ENCODE peak calls at places on chromosomes 6 and 20, in ten cellular contexts. A, L, P, X, U, H, V, W, R and I are unnamed samples.

GRCh38 chr6:14951704-14952103 is 294.2 kb upstream of the JARID2 start:
- DNase-seq in A (no peak), L (no peak), P (no peak), X (no peak), U (no peak), H (no peak), V (no peak), W (no peak), R (no peak), I (no peak)

GRCh38 chr20:54113553-54113952 is 43.2 kb upstream of the BCAS1 start:
- DNase-seq in A (no peak), L (no peak), P (no peak), X (no peak), U (no peak), H (peak), V (no peak), W (no peak), R (no peak), I (no peak)

GRCh38 chr6:1215884-1216487 is 95.9 kb upstream of the FOXQ1 start:
- DNase-seq in A (no peak), L (no peak), P (no peak), X (no peak), U (no peak), H (no peak), V (no peak), W (no peak), R (no peak), I (no peak)

GRCh38 chr6:121539537-121539936 is 104.1 kb downstream of the GJA1 start:
- DNase-seq in A (no peak), L (no peak), P (no peak), X (no peak), U (no peak), H (no peak), V (no peak), W (no peak), R (no peak), I (no peak)

GRCh38 chr6:165799736-165800135 is 136.7 kb upstream of the PDE10A start:
- DNase-seq in A (no peak), L (no peak), P (no peak), X (no peak), U (no peak), H (no peak), V (peak), W (no peak), R (no peak), I (no peak)

GRCh38 chr6:82372656-82373055 is 9.0 kb downstream of the TPBG start:
- DNase-seq in A (no peak), L (no peak), P (no peak), X (no peak), U (no peak), H (no peak), V (no peak), W (no peak), R (no peak), I (no peak)

GRCh38 chr20:51749674-51750036 is 18.5 kb downstream of the ATP9A start:
- DNase-seq in A (no peak), L (peak), P (peak), X (no peak), U (no peak), H (peak), V (no peak), W (peak), R (no peak), I (peak)

GRCh38 chr20:18719426-18719825 is 94.2 kb upstream of the SCP2D1 start:
- DNase-seq in A (no peak), L (no peak), P (no peak), X (no peak), U (no peak), H (no peak), V (no peak), W (no peak), R (no peak), I (no peak)

GRCh38 chr6:122043421-122043820 is 356.0 kb upstream of the HSF2 start:
- DNase-seq in A (no peak), L (no peak), P (no peak), X (no peak), U (no peak), H (no peak), V (no peak), W (no peak), R (no peak), I (no peak)

GRCh38 chr20:14599613-14600012 is 262.2 kb upstream of the FLRT3 start:
- DNase-seq in A (no peak), L (no peak), P (no peak), X (no peak), U (no peak), H (no peak), V (no peak), W (no peak), R (no peak), I (no peak)

GRCh38 chr6:71197770-71198169 is 90.8 kb upstream of the OGFRL1 start:
- DNase-seq in A (no peak), L (no peak), P (no peak), X (no peak), U (no peak), H (no peak), V (no peak), W (no peak), R (no peak), I (no peak)

GRCh38 chr6:55957961-55958422 is 82.6 kb upstream of the BMP5 start:
- DNase-seq in A (no peak), L (no peak), P (no peak), X (no peak), U (no peak), H (no peak), V (no peak), W (no peak), R (no peak), I (no peak)

GRCh38 chr6:29720863-29721262 is 2.4 kb upstream of the HLA-F start:
- DNase-seq in A (no peak), L (peak), P (no peak), X (no peak), U (no peak), H (no peak), V (no peak), W (no peak), R (peak), I (no peak)

GRCh38 chr6:154508573-154509375 is 1.7 kb downstream of the CNKSR3 start:
- DNase-seq in A (no peak), L (no peak), P (no peak), X (no peak), U (no peak), H (no peak), V (no peak), W (peak), R (no peak), I (peak)

GRCh38 chr6:26516481-26517427 is 16.7 kb downstream of the BTN1A1 start:
- DNase-seq in A (no peak), L (peak), P (no peak), X (no peak), U (no peak), H (no peak), V (no peak), W (no peak), R (no peak), I (no peak)

DNA sequence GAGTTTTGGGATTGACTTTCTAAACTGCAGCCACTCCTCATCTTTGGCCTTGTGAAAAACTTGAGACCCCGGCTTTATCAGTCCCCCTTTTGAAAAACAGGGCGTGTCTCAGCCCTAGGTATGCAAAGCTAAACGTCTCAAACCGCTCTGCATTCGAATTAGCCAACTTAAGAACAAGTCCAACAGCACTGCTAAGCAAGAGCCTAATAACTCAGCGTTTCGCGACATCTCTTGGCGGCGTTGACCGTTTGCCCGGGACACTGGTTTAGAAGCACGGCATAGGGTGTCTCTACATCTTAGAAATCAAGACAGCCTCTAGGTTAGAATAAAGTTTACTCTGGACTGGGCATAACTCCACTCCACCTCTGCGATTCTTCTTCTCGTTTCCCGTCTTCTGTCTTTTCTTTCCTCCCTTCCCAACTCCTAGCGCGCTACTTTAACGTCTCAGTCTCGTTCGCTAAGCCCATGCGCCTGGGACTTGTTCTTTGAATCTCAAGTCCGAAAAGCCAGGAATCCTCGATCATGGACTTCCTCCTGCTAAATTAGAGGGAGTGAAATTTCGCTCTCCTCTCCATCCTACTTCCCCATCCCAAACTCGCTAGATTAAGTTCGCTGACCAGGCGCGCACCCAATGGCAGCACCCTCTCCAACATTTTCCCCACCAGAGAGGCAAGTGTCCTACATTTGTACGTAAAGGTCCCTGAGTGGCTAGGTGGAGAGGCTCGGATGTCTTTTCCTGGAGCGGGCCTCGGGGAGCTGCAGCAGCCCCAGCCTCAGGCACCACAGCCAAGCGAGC is 10.5 kb upstream of the TFAP2A start:
- DNase-seq in A (no peak), L (no peak), P (no peak), X (no peak), U (no peak), H (no peak), V (no peak), W (no peak), R (no peak), I (no peak)
- H3K27ac ChIP-seq in A (no peak), L (no peak), P (no peak), X (no peak), U (no peak), H (peak), V (no peak), W (no peak), R (no peak), I (peak)

GRCh38 chr6:148500402-148500801 is 157.8 kb downstream of the SASH1 start:
- DNase-seq in A (no peak), L (no peak), P (no peak), X (no peak), U (no peak), H (no peak), V (no peak), W (no peak), R (no peak), I (no peak)

GRCh38 chr6:148501178-148501590 is 158.5 kb downstream of the SASH1 start:
- DNase-seq in A (no peak), L (no peak), P (peak), X (no peak), U (no peak), H (peak), V (peak), W (peak), R (no peak), I (no peak)

GRCh38 chr6:148497256-148497655 is 154.6 kb downstream of the SASH1 start:
- DNase-seq in A (no peak), L (no peak), P (no peak), X (no peak), U (no peak), H (no peak), V (no peak), W (no peak), R (no peak), I (no peak)

GRCh38 chr6:148495029-148495428 is 152.4 kb downstream of the SASH1 start:
- DNase-seq in A (no peak), L (no peak), P (no peak), X (no peak), U (no peak), H (no peak), V (no peak), W (no peak), R (no peak), I (no peak)

GRCh38 chr6:148497717-148498116 is 155.1 kb downstream of the SASH1 start:
- DNase-seq in A (no peak), L (no peak), P (no peak), X (no peak), U (no peak), H (no peak), V (no peak), W (no peak), R (no peak), I (no peak)
- H3K27ac ChIP-seq in A (no peak), L (no peak), P (no peak), X (no peak), U (no peak), H (no peak), V (no peak), W (peak), R (no peak), I (no peak)

DNA sequence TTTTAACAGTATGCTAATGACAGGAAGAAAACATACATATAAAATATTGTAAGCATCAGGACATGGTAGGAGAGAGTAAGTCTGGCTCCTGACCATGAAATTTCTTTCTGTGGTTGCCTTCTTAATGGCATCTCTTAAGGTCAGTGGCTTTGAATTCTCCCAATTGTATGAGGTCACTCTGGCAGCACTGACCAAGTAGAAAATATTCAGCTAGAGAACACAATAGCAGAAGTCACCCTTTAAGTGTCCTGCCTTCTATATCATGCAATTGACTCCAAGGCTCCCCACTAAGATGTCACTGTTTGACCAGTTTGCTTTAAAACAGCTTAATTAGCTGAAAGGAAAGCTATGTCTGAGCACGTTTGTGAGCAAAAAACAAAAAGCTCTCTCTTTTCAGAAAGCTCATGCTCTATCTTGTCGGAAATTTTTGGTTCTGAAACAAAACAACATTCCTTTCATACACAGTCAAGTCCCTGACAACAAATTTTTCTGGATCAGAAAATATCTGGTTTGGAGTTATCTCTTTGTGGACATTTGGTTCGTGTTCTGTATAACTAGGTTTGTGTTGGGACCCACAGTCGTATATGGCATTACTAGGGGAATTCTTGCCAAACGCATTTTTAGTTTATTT is 120.9 kb upstream of the IFNGR1 start:
- DNase-seq in A (no peak), L (no peak), P (no peak), X (no peak), U (no peak), H (no peak), V (no peak), W (no peak), R (no peak), I (no peak)
- H3K27ac ChIP-seq in A (no peak), L (no peak), P (no peak), X (no peak), U (no peak), H (no peak), V (no peak), W (no peak), R (no peak), I (no peak)

GRCh38 chr6:144921206-144921975 is 636.3 kb downstream of the UTRN start:
- DNase-seq in A (no peak), L (no peak), P (no peak), X (no peak), U (no peak), H (no peak), V (no peak), W (no peak), R (no peak), I (no peak)
- H3K27ac ChIP-seq in A (no peak), L (no peak), P (no peak), X (no peak), U (no peak), H (peak), V (no peak), W (no peak), R (no peak), I (no peak)

DNA sequence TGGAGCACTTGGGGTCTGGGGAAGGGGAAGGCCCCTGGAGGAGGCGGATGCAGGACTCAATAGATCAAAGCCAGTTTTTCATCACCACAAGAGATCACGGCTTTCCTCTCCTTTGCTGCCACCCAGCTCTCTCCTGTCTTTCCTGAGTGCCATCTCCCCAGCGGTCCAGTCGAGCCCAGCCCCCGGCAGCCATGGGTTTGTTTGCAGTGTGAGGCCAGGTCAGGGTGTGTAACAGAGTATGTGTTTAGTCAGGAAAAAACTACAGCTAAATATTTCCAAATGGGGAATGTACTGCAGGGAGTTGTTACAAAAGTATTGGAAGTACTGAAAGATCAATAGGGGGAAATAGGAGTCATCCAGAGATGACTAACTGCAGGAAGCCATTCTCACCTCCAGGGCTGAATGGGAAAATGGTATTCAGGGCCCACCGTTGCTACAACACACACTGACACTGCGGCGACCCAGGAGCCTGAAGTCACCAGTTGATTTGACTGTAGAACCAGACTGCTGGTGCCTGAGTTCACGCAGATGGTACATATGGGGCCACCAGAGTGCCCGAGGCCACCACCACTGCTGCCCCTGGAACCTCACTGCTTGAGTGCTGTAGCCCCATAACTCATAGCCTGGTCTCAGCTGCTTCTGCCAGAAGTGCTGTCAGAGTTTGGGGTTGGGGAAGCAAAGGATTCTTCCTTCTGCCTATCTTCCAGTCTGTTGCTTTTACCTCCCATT is 23.6 kb upstream of the FANCE start:
- DNase-seq in A (no peak), L (no peak), P (no peak), X (no peak), U (no peak), H (no peak), V (no peak), W (no peak), R (no peak), I (no peak)
- H3K27ac ChIP-seq in A (no peak), L (peak), P (no peak), X (no peak), U (no peak), H (no peak), V (no peak), W (no peak), R (no peak), I (peak)

GRCh38 chr6:36317623-36318022 is 19.1 kb downstream of the BNIP5 start:
- DNase-seq in A (no peak), L (no peak), P (no peak), X (no peak), U (no peak), H (no peak), V (no peak), W (no peak), R (no peak), I (no peak)
- H3K27ac ChIP-seq in A (no peak), L (no peak), P (no peak), X (no peak), U (no peak), H (no peak), V (no peak), W (no peak), R (no peak), I (no peak)

GRCh38 chr20:32762754-32763201 is 593 bp downstream of the DNMT3B start:
- DNase-seq in A (no peak), L (peak), P (no peak), X (no peak), U (no peak), H (no peak), V (no peak), W (no peak), R (no peak), I (no peak)
- H3K27ac ChIP-seq in A (no peak), L (peak), P (no peak), X (no peak), U (no peak), H (peak), V (no peak), W (peak), R (peak), I (no peak)

GRCh38 chr6:11783524-11784064 is 5.0 kb upstream of the ADTRP start:
- DNase-seq in A (no peak), L (no peak), P (no peak), X (no peak), U (no peak), H (no peak), V (no peak), W (no peak), R (no peak), I (no peak)

GRCh38 chr6:11785953-11786579 is 7.5 kb upstream of the ADTRP start:
- DNase-seq in A (peak), L (no peak), P (no peak), X (no peak), U (peak), H (no peak), V (no peak), W (no peak), R (no peak), I (no peak)

GRCh38 chr6:11788043-11788442 is 9.4 kb upstream of the ADTRP start:
- DNase-seq in A (no peak), L (no peak), P (no peak), X (no peak), U (no peak), H (no peak), V (no peak), W (no peak), R (no peak), I (no peak)

GRCh38 chr6:11784341-11784740 is 5.7 kb upstream of the ADTRP start:
- DNase-seq in A (no peak), L (no peak), P (no peak), X (no peak), U (no peak), H (no peak), V (no peak), W (no peak), R (no peak), I (no peak)

GRCh38 chr6:11785449-11785951 is 6.9 kb upstream of the ADTRP start:
- DNase-seq in A (no peak), L (no peak), P (no peak), X (no peak), U (no peak), H (no peak), V (no peak), W (peak), R (no peak), I (no peak)
- H3K27ac ChIP-seq in A (no peak), L (no peak), P (no peak), X (no peak), U (no peak), H (peak), V (no peak), W (no peak), R (no peak), I (no peak)

DNA sequence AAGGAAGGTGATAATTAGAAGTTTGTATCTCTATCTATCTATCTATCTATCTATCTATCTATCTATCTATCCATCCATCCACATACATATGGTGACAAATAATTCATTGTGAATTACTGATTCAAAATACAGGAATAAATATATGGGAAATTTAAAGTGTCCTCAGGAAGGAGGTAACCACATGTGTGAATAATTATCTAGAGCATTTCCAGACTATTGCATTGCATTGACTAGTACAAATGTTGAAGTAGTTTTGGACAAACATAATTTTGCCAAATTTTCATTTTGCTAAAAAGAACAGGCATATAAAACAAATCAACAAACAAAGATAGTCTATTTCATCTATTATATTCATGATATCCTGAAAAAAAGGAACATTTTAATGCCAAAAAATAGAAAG is 192.7 kb downstream of the UTRN start:
- DNase-seq in A (no peak), L (no peak), P (no peak), X (no peak), U (no peak), H (no peak), V (no peak), W (no peak), R (no peak), I (no peak)
- H3K27ac ChIP-seq in A (peak), L (no peak), P (no peak), X (no peak), U (no peak), H (no peak), V (peak), W (no peak), R (no peak), I (no peak)